ENCODE peak calls at places on chromosomes 13 and 19, in four cellular contexts. N is brain microvascular endothelial cell, Y is psoas muscle, P is HL-60. I is an unnamed sample. For H3K27me3, the result is how much of the 10 kb centered on the place peaks cover.

GRCh38 chr19:50046649-50047503 is 21.1 kb downstream of the ZNF473 start:
- DNase-seq in N (peak), Y (peak), P (no peak), I (no peak)

GRCh38 chr13:94433055-94433947 is 46.2 kb downstream of the DCT start:
- DNase-seq in N (no peak), Y (peak), P (no peak), I (no peak)

GRCh38 chr13:76622336-76623045 is 263.7 kb downstream of the KCTD12 start:
- DNase-seq in N (no peak), Y (peak), P (no peak), I (no peak)

GRCh38 chr19:5434970-5435641 is 20.1 kb upstream of the ZNRF4 start:
- DNase-seq in N (peak), Y (no peak), P (no peak), I (peak)

GRCh38 chr13:85197431-85197830 is 601.8 kb downstream of the SLITRK6 start:
- DNase-seq in N (no peak), Y (no peak), P (peak), I (no peak)

GRCh38 chr13:98910501-98910951 is 67.3 kb downstream of the DOCK9 start:
- DNase-seq in N (peak), Y (no peak), P (no peak), I (no peak)

GRCh38 chr19:39998511-39998910 is 1.7 kb downstream of the ZNF546 start:
- DNase-seq in N (no peak), Y (no peak), P (no peak), I (no peak)

GRCh38 chr19:43224855-43225253 is 19.4 kb upstream of the PSG4 start:
- DNase-seq in N (no peak), Y (no peak), P (no peak), I (no peak)

GRCh38 chr19:38592940-38593339 is 24.8 kb downstream of the MAP4K1 start:
- DNase-seq in N (no peak), Y (no peak), P (no peak), I (no peak)
- TF ChIP-seq CTCF in N (peak), Y (no peak), P (no peak), I (no peak)

DNA sequence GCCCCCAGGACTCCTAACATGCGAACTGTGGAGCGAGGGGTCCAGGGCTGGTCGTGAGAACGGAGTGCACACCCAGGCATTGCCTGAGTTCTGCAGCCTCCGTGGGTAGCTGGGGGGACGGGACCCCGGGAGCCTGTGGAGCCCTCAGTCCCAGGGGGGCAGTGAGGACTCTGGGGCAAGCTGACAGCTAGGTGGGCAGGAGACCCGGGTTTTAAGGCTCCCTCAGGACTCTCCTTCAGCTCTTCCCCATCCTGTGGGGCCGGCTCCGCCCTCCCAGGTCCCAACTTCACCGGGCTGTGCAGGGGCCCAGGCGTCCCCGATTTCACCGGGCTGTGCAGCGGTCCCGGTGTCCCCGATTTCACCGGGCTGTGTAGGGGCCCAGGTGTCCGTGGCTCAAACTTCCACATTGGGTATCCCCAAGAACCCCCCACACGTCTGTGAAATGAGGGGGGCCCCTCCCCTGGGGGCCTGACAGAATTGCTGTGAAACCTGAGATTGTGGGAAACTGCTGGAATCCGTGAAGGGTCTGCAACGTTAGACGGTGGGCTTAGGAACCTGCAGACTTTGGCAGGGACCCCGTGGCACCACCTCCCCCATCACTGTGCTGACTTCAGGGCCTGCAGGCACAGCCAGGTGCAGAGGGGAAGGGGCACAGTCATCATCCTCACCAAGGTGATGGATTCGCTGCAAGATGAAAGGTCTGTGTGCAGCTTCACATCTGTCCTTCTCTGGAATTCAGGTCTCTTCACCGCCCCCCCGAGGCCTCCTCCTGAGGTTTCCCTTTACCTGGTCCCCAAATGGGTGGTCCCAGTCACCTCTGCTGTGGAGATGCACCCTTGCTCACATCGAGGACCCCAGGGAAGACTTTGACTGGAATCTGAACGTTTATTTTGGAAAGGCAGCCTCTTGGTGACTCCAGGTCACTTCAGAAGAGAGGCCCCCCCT is 73.2 kb upstream of the MCF2L start:
- DNase-seq in N (no peak), Y (peak), P (no peak), I (no peak)
- H3K27me3 ChIP-seq in N (half or more), Y (half or more), P (under half), I (under half)

GRCh38 chr19:14310055-14310454 is 71.2 kb upstream of the ADGRE5 start:
- DNase-seq in N (no peak), Y (no peak), P (no peak), I (no peak)
- TF ChIP-seq CTCF in N (no peak), Y (no peak), P (no peak), I (no peak)

GRCh38 chr19:44585371-44586141 is 27.8 kb upstream of the IGSF23 start:
- DNase-seq in N (peak), Y (no peak), P (no peak), I (no peak)

GRCh38 chr19:44590245-44591059 is 22.9 kb upstream of the IGSF23 start:
- DNase-seq in N (no peak), Y (no peak), P (no peak), I (no peak)

GRCh38 chr19:44587863-44588752 is 25.3 kb upstream of the IGSF23 start:
- DNase-seq in N (peak), Y (no peak), P (peak), I (peak)

GRCh38 chr19:44592451-44592890 is 20.9 kb upstream of the IGSF23 start:
- DNase-seq in N (no peak), Y (no peak), P (no peak), I (no peak)

DNA sequence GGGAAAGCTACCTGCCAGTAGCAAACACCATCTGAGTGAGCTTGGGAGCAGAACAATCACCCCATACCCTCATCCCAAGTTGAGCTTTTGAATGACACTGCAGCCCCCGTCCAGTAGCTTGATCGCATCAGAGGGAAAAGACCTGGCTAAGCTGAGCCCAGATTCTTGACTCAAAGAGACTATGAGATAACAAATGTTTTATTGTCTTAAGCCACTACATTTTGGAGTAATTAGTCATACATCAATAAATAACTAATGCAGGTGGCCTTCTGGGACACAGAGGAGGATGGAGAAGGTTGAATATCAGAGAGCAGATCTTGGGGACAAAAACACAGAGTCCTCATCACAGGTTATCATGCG is 24.6 kb upstream of the IGSF23 start:
- DNase-seq in N (no peak), Y (no peak), P (no peak), I (no peak)
- H3K27me3 ChIP-seq in N (under half), Y (under half), P (under half), I (under half)

I was measured in BJ.